ENCODE peak calls at places on chromosomes 5 and 9, in four cellular contexts. C is colonic mucosa, I is A549, A is foreskin fibroblast. G is an unnamed sample.

GRCh38 chr5:159163027-159163699 is 46.2 kb downstream of the RNF145 start:
- DNase-seq in C (no peak), I (peak; percentile 46), A (peak; percentile 76), G (peak; percentile 67)

GRCh38 chr5:154526231-154527226 is 48.5 kb upstream of the HAND1 start:
- DNase-seq in C (no peak), I (no peak), A (no peak), G (no peak)

GRCh38 chr5:76622973-76623596 is at the start of gene F2RL2:
- DNase-seq in C (no peak), I (peak; percentile 52), A (peak; percentile 89), G (peak; percentile 76)

GRCh38 chr5:149791881-149792280 is 61.8 kb downstream of the PPARGC1B start:
- DNase-seq in C (peak; percentile 31), I (no peak), A (no peak), G (no peak)

GRCh38 chr5:1090538-1090937 is 21.3 kb downstream of the SLC12A7 start:
- DNase-seq in C (no peak), I (no peak), A (peak; percentile 34), G (no peak)

GRCh38 chr9:109143881-109144562 is 23.0 kb downstream of the FRRS1L start:
- DNase-seq in C (no peak), I (peak; percentile 64), A (peak; percentile 35), G (peak; percentile 38)

GRCh38 chr5:151092750-151093149 is 11.9 kb upstream of the TNIP1 start:
- DNase-seq in C (no peak), I (no peak), A (peak; percentile 93), G (no peak)

GRCh38 chr5:53373420-53374188 is 106.8 kb upstream of the FST start:
- DNase-seq in C (no peak), I (no peak), A (no peak), G (no peak)

GRCh38 chr5:1481999-1482381 is 36.8 kb upstream of the SLC6A3 start:
- DNase-seq in C (no peak), I (no peak), A (no peak), G (no peak)

GRCh38 chr9:81759680-81760215 is 70.4 kb upstream of the TLE1 start:
- DNase-seq in C (no peak), I (peak; percentile 66), A (peak; percentile 89), G (peak; percentile 66)

GRCh38 chr9:134730011-134730760 is 88.6 kb downstream of the COL5A1 start:
- DNase-seq in C (no peak), I (no peak), A (no peak), G (no peak)

GRCh38 chr9:34143116-34143515 is 16.6 kb upstream of the DCAF12 start:
- DNase-seq in C (no peak), I (no peak), A (no peak), G (no peak)

GRCh38 chr9:114869845-114870244 is 60.5 kb downstream of the TNFSF8 start:
- DNase-seq in C (peak; percentile 78), I (no peak), A (no peak), G (no peak)

GRCh38 chr5:168301593-168302388 is 10.3 kb downstream of the WWC1 start:
- DNase-seq in C (peak; percentile 73), I (peak; percentile 96), A (peak; percentile 43), G (no peak)

GRCh38 chr5:62299600-62299999 is 6.4 kb upstream of the KIF2A start:
- DNase-seq in C (no peak), I (no peak), A (no peak), G (no peak)

GRCh38 chr9:77945798-77946197 is 85.8 kb downstream of the GNAQ start:
- DNase-seq in C (no peak), I (no peak), A (no peak), G (no peak)

GRCh38 chr9:129458155-129458661 is 162.7 kb downstream of the C9orf50 start:
- DNase-seq in C (no peak), I (no peak), A (peak; percentile 50), G (no peak)

GRCh38 chr5:9661316-9662015 is 31.3 kb upstream of the TAS2R1 start:
- DNase-seq in C (no peak), I (no peak), A (peak; percentile 57), G (peak; percentile 63)

GRCh38 chr9:119137479-119137878 is 231.8 kb downstream of the BRINP1 start:
- DNase-seq in C (no peak), I (no peak), A (no peak), G (no peak)

GRCh38 chr9:133715295-133715865 is 22.8 kb downstream of the SARDH start:
- DNase-seq in C (no peak), I (no peak), A (peak; percentile 23), G (no peak)

GRCh38 chr9:37984278-37984671 is 80.3 kb upstream of the SLC25A51 start:
- DNase-seq in C (no peak), I (no peak), A (no peak), G (no peak)

GRCh38 chr5:17216974-17217325 is 481 bp upstream of the BASP1 start:
- DNase-seq in C (no peak), I (peak; percentile 64), A (peak; percentile 63), G (no peak)

GRCh38 chr9:85290019-85290418 is 451.7 kb downstream of the AGTPBP1 start:
- DNase-seq in C (no peak), I (no peak), A (no peak), G (no peak)

GRCh38 chr9:89808076-89808701 is 203.4 kb downstream of the GADD45G start:
- DNase-seq in C (no peak), I (no peak), A (no peak), G (no peak)

GRCh38 chr9:76887003-76887821 is 18.7 kb downstream of the PRUNE2 start:
- DNase-seq in C (no peak), I (no peak), A (peak; percentile 40), G (no peak)

GRCh38 chr9:73133921-73134407 is 17.7 kb upstream of the ANXA1 start:
- DNase-seq in C (no peak), I (no peak), A (peak; percentile 56), G (no peak)

GRCh38 chr9:98107926-98108325 is 11.1 kb downstream of the TRIM14 start:
- DNase-seq in C (no peak), I (no peak), A (no peak), G (no peak)

GRCh38 chr9:98104445-98104881 is 14.6 kb downstream of the TRIM14 start:
- DNase-seq in C (no peak), I (no peak), A (no peak), G (no peak)

GRCh38 chr9:98101868-98102273 is 17.2 kb downstream of the TRIM14 start:
- DNase-seq in C (no peak), I (no peak), A (no peak), G (no peak)

GRCh38 chr9:98108540-98109031 is 10.4 kb downstream of the TRIM14 start:
- DNase-seq in C (no peak), I (no peak), A (no peak), G (no peak)

DNA sequence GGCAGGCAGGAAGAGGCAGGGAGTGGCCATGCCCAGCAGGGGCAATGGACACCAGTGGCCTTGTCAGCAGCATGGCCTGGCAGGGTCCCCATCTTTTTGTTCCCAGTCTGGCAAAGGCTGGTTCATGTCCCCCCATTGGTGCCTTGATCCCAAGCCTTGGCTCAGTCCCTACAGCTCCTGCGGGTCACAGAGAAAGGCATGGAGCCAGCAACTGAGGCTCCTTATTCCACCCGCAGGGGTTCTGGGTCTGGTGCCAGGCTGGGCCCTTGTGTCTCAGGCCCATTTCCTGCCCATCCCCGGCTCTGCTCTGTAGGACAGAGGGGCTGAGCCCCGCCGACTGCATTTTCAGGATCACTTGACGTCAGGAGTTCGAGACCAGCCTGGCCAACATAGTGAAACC is 14.0 kb downstream of the TRIM14 start:
- DNase-seq in C (no peak), I (no peak), A (no peak), G (no peak)
- H3K4me3 ChIP-seq in C (no peak overlapping the region), I (no peak overlapping the region), A (no peak overlapping the region), G (no peak overlapping the region)

DNA sequence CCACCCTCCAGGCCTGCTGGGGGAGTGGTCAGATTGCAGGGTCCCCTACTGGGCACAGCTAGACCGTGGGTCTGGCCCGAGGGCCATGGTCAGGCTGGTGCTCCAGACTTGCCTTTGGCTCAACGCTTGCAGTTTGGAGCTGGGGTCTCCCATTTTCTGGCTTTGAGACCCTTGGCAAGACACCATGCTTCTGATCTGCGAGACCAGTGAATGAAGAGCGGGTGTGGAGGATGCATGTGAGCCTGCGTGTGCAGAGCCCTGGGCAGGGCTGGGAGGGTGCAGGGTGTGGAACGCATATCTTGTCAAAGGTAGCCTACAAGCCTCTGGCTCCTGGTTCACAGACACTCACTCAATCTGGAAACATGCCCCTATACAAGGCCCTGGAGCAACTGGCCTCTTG is 6.1 kb upstream of the MRNIP start:
- DNase-seq in C (no peak), I (no peak), A (no peak), G (no peak)
- TF ChIP-seq CTCF in C (no peak), I (no peak), A (no peak), G (no peak)

GRCh38 chr9:26263451-26263850 is 585.2 kb upstream of the TUSC1 start:
- DNase-seq in C (no peak), I (no peak), A (no peak), G (no peak)

GRCh38 chr9:26260238-26260637 is 582.0 kb upstream of the TUSC1 start:
- DNase-seq in C (no peak), I (no peak), A (peak; percentile 58), G (no peak)

GRCh38 chr9:26262431-26262830 is 584.2 kb upstream of the TUSC1 start:
- DNase-seq in C (no peak), I (no peak), A (peak; percentile 39), G (no peak)

GRCh38 chr9:26264709-26265601 is 586.7 kb upstream of the TUSC1 start:
- DNase-seq in C (no peak), I (no peak), A (peak; percentile 83), G (peak; percentile 58)

DNA sequence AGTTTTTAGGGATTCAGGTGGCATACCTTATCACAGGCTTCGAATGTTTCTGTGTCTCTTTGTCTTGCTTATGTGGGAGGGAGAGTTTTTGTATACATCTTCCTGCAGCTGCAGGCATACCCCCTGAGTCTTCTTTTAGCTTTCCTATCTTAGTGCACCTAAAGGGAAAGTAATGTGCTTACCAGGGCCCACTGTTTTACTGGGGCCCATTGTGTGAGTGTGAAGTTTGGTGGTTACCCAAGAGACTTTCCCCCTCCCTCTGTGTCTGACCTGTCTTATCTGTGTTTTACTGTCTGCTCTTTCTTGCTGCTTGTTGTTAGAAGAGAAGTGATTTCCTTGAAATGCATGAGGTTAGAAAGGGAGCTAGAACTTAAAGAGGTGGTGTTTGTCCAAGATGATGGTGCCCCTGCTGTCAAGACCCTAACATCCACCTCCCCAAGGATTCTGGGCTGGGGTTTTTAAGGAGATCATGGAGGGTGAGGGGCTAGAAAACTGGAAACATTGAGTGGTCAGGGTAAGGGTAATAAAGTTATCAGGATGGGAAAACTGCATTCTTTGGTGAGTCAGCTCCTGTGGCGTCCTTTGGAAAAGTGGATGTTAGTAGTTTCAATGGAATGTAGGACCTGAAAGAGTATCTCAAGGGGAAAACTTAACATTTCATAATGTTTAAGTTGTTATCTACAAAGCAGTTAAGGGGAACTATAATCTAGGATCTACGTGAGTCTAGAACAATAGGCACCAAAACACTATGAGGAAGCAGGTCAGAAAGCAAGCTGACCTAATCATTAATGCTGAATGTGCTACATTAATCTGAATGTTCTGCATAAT is 583.5 kb upstream of the TUSC1 start:
- DNase-seq in C (no peak), I (peak; percentile 9), A (peak; percentile 72), G (peak; percentile 42)
- H3K4me3 ChIP-seq in C (no peak overlapping the region), I (no peak overlapping the region), A (no peak overlapping the region), G (no peak overlapping the region)

DNA sequence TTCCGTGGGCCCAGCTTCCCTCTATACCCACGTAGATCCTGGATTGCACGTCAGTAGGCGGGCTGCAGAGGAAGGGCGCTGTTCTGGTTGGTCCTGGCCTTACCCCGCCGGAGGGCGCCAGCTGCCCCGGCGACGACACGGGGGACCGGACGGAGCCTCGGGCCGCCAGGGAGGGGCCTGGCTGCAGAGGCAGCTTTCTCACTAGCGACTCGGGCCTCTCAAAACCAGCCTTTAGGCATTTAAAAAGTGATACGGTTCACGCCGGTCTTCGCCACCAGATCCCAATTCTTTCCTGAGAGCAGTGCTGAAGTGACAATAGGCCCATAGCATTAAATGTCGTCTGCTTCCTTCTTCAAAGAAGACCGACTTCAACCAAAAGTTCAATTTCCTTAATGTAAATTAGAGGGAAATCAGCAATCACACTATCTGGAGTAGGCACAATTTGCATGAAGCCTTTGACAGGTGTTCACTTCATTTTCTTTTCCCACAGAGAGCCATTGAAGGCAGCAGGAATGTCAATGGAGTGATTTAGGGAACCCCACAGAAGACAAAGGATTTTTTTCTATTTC is 17.6 kb upstream of the UBE2D2 start:
- DNase-seq in C (peak; percentile 81), I (no peak), A (peak; percentile 47), G (no peak)
- TF ChIP-seq CTCF in C (no peak), I (no peak), A (peak; percentile 11), G (no peak)